ENCODE peak calls at places on chromosomes 3 and 15, in ten cellular contexts. Z is NCI-H526, D is astrocyte, Q is progenitor cell of endocrine pancreas, O is mammary epithelial cell, I is iris pigment epithelial cell, A is ELF-1, E is natural killer cell, J is GM19239, V is neural crest cell. G is an unnamed sample.
A peak's percentile ranks its signal among the peaks of the same experiment; 100 is the strongest.

GRCh38 chr3:176896640-176897039 is 300.6 kb downstream of the TBL1XR1 start:
- DNase-seq in E (no peak), Z (no peak), D (no peak), A (no peak), Q (no peak), I (no peak), V (no peak), J (no peak), O (no peak), G (no peak)

GRCh38 chr3:170033489-170033888 is 4.3 kb upstream of the GPR160 start:
- DNase-seq in A (peak; percentile 27), D (no peak), J (no peak), V (no peak), E (no peak), O (no peak), Z (no peak), Q (no peak), I (no peak), G (no peak)

GRCh38 chr15:86915811-86916331 is 836.2 kb downstream of the AGBL1 start:
- DNase-seq in I (peak; percentile 39), Z (peak; percentile 83), O (peak; percentile 65), V (peak; percentile 24), J (no peak), Q (no peak), E (no peak), A (peak; percentile 78), D (peak; percentile 63), G (peak; percentile 57)

GRCh38 chr3:52532838-52533622 is 627 bp downstream of the NT5DC2 start:
- DNase-seq in O (peak; percentile 16), V (peak; percentile 37), Z (peak; percentile 61), J (peak; percentile 49), I (peak; percentile 46), D (no peak), A (peak; percentile 63), E (peak; percentile 40), Q (no peak), G (no peak)

GRCh38 chr3:31468433-31468832 is 64.3 kb upstream of the STT3B start:
- DNase-seq in V (no peak), Q (no peak), D (no peak), Z (no peak), A (no peak), I (no peak), J (no peak), E (no peak), O (no peak), G (no peak)

GRCh38 chr15:40511472-40512133 is 40.8 kb downstream of the CHST14 start:
- DNase-seq in O (peak; percentile 40), I (peak; percentile 39), Q (peak; percentile 57), J (peak; percentile 44), D (no peak), E (peak; percentile 20), A (peak; percentile 81), Z (peak; percentile 61), V (peak; percentile 45), G (no peak)

GRCh38 chr15:78878356-78878755 is 5.7 kb downstream of the MORF4L1 start:
- DNase-seq in Z (no peak), I (peak; percentile 78), D (peak; percentile 78), V (no peak), J (no peak), Q (no peak), E (no peak), O (peak; percentile 44), A (no peak), G (no peak)

GRCh38 chr3:4394048-4394447 is 73.0 kb downstream of the SUMF1 start:
- DNase-seq in I (peak; percentile 78), E (peak; percentile 38), V (no peak), O (no peak), Z (no peak), D (peak; percentile 53), J (no peak), A (no peak), Q (no peak), G (no peak)

GRCh38 chr15:56677271-56677670 is 56.0 kb downstream of the ZNF280D start:
- DNase-seq in A (no peak), Q (no peak), D (no peak), J (no peak), V (no peak), E (no peak), I (no peak), O (no peak), Z (no peak), G (no peak)

GRCh38 chr15:70557506-70558258 is 205.7 kb downstream of the UACA start:
- DNase-seq in Z (no peak), J (no peak), A (no peak), E (no peak), D (no peak), I (no peak), Q (no peak), O (no peak), V (no peak), G (no peak)

GRCh38 chr3:42066516-42067181 is 24.5 kb upstream of the TRAK1 start:
- DNase-seq in D (peak; percentile 85), V (no peak), A (no peak), O (no peak), E (no peak), I (peak; percentile 80), Q (no peak), Z (no peak), J (no peak), G (no peak)

GRCh38 chr3:77859131-77859530 is 819.2 kb downstream of the ROBO2 start:
- DNase-seq in Q (no peak), I (no peak), O (no peak), V (no peak), D (no peak), J (no peak), A (no peak), Z (no peak), E (no peak), G (no peak)

GRCh38 chr3:146466596-146466995 is 2.8 kb downstream of the PLSCR2 start:
- DNase-seq in E (no peak), J (no peak), D (peak; percentile 37), I (peak; percentile 64), Q (no peak), O (no peak), V (no peak), Z (no peak), A (no peak), G (no peak)

GRCh38 chr3:179063945-179064560 is 7.6 kb downstream of the ZMAT3 start:
- DNase-seq in D (peak; percentile 53), J (no peak), Z (no peak), A (no peak), V (no peak), I (peak; percentile 87), O (peak; percentile 85), Q (no peak), E (no peak), G (no peak)

GRCh38 chr3:115646027-115646690 is 22.8 kb downstream of the GAP43 start:
- DNase-seq in D (no peak), O (no peak), V (no peak), A (no peak), J (no peak), E (no peak), Q (no peak), Z (no peak), I (no peak), G (no peak)

GRCh38 chr3:126682046-126682445 is 22.0 kb upstream of the CHCHD6 start:
- DNase-seq in J (no peak), V (no peak), Q (no peak), E (no peak), Z (no peak), A (no peak), O (no peak), I (no peak), D (no peak), G (no peak)

GRCh38 chr15:70906842-70907241 is 14.2 kb downstream of the LRRC49 start:
- DNase-seq in O (no peak), D (peak; percentile 46), Q (no peak), Z (no peak), J (no peak), V (no peak), I (peak; percentile 57), E (no peak), A (no peak), G (no peak)

GRCh38 chr15:68612979-68613740 is 34.4 kb downstream of the CORO2B start:
- DNase-seq in Z (peak; percentile 17), A (no peak), E (no peak), V (no peak), Q (no peak), D (no peak), J (no peak), O (no peak), I (no peak), G (no peak)

GRCh38 chr3:119227064-119227850 is 13.4 kb downstream of the B4GALT4 start:
- DNase-seq in I (no peak), O (no peak), Q (no peak), J (no peak), D (no peak), A (no peak), Z (no peak), E (no peak), V (no peak), G (no peak)

GRCh38 chr3:37945803-37946530 is 44.6 kb upstream of the VILL start:
- DNase-seq in D (peak; percentile 55), A (peak; percentile 90), O (peak; percentile 99), Z (no peak), E (no peak), J (no peak), I (peak; percentile 51), V (no peak), Q (no peak), G (peak; percentile 100)

GRCh38 chr15:38041576-38041975 is 107.1 kb downstream of the TMCO5A start:
- DNase-seq in Z (peak; percentile 8), J (no peak), I (peak; percentile 81), D (peak; percentile 62), V (no peak), Q (no peak), O (peak; percentile 79), A (no peak), E (no peak), G (peak; percentile 87)

GRCh38 chr3:123750209-123750608 is 133.9 kb downstream of the MYLK start:
- DNase-seq in O (no peak), Z (no peak), Q (no peak), A (no peak), D (no peak), I (no peak), E (no peak), J (no peak), V (no peak), G (no peak)

GRCh38 chr3:11764931-11765363 is 81.7 kb downstream of the TAMM41 start:
- DNase-seq in D (peak; percentile 90), A (no peak), J (no peak), Q (no peak), Z (no peak), V (no peak), E (no peak), O (peak; percentile 97), I (peak; percentile 84), G (peak; percentile 96)

GRCh38 chr3:146159037-146159436 is 1.9 kb downstream of the PLOD2 start:
- DNase-seq in I (no peak), E (no peak), D (peak; percentile 64), A (no peak), V (no peak), J (no peak), O (no peak), Z (no peak), Q (no peak), G (no peak)

GRCh38 chr15:89888214-89888804 is 5.5 kb downstream of the AP3S2 start:
- DNase-seq in A (no peak), Z (peak; percentile 49), Q (no peak), O (peak; percentile 44), E (no peak), V (no peak), D (peak; percentile 57), I (peak; percentile 73), J (no peak), G (no peak)

GRCh38 chr3:152196782-152197181 is 71.9 kb upstream of the MBNL1 start:
- DNase-seq in E (no peak), Z (no peak), V (no peak), J (no peak), O (no peak), D (no peak), I (no peak), Q (no peak), A (no peak), G (no peak)

GRCh38 chr3:12300137-12300536 is 11.3 kb downstream of the PPARG start:
- DNase-seq in E (no peak), V (no peak), I (no peak), A (no peak), O (peak; percentile 22), D (no peak), J (no peak), Z (no peak), Q (no peak), G (no peak)

GRCh38 chr3:19645093-19645492 is 288.9 kb downstream of the EFHB start:
- DNase-seq in D (peak; percentile 5), I (no peak), J (no peak), O (peak; percentile 2), Q (no peak), A (no peak), E (no peak), V (no peak), Z (no peak), G (peak; percentile 2)